ENCODE peak calls at places on chromosomes 11 and 22, in nine cellular contexts. W, X, P, H, O, F, M, E and D are unnamed samples.

GRCh38 chr22:49960967-49961600 is 512 bp downstream of the PIM3 start:
- DNase-seq in W (peak; percentile 44), X (peak; percentile 15), P (no peak), H (peak; percentile 90), O (no peak), F (no peak), M (peak; percentile 59), E (peak; percentile 61), D (no peak)

GRCh38 chr11:100719809-100720221 is 32.7 kb downstream of the ARHGAP42 start:
- DNase-seq in W (peak; percentile 66), X (peak; percentile 51), P (peak; percentile 82), H (no peak), O (no peak), F (peak; percentile 55), M (no peak), E (peak; percentile 79), D (no peak)

GRCh38 chr11:65891180-65892136 is 985 bp downstream of the CCDC85B start:
- DNase-seq in W (no peak), X (no peak), P (no peak), H (peak; percentile 91), O (no peak), F (no peak), M (no peak), E (no peak), D (no peak)

GRCh38 chr11:71428861-71429435 is 19.2 kb downstream of the DHCR7 start:
- DNase-seq in W (peak; percentile 44), X (no peak), P (no peak), H (no peak), O (no peak), F (no peak), M (no peak), E (no peak), D (no peak)

GRCh38 chr11:36376315-36376887 is 80.3 kb downstream of the PRR5L start:
- DNase-seq in W (peak; percentile 32), X (no peak), P (no peak), H (no peak), O (no peak), F (no peak), M (no peak), E (peak; percentile 43), D (no peak)

GRCh38 chr22:23613193-23613973 is 18.7 kb downstream of the DRICH1 start:
- DNase-seq in W (no peak), X (no peak), P (no peak), H (peak; percentile 29), O (no peak), F (no peak), M (no peak), E (no peak), D (no peak)

GRCh38 chr11:36162909-36163434 is 126.3 kb downstream of the COMMD9 start:
- DNase-seq in W (no peak), X (no peak), P (no peak), H (no peak), O (peak; percentile 48), F (no peak), M (no peak), E (no peak), D (no peak)

GRCh38 chr11:77205467-77206263 is 77.6 kb downstream of the MYO7A start:
- DNase-seq in W (no peak), X (no peak), P (no peak), H (peak; percentile 73), O (no peak), F (no peak), M (no peak), E (no peak), D (peak; percentile 66)

GRCh38 chr22:24329453-24329852 is 58.8 kb downstream of the SPECC1L start:
- DNase-seq in W (no peak), X (no peak), P (no peak), H (no peak), O (no peak), F (no peak), M (no peak), E (peak; percentile 14), D (no peak)

GRCh38 chr22:21044931-21045584 is 688 bp upstream of the LRRC74B start:
- DNase-seq in W (no peak), X (no peak), P (no peak), H (no peak), O (no peak), F (no peak), M (no peak), E (peak; percentile 25), D (no peak)

GRCh38 chr11:64659417-64660144 is 63.4 kb downstream of the NRXN2 start:
- DNase-seq in W (no peak), X (no peak), P (peak; percentile 15), H (no peak), O (no peak), F (peak; percentile 76), M (no peak), E (peak; percentile 88), D (no peak)

GRCh38 chr11:2709429-2709828 is 9.6 kb upstream of the KCNQ1OT1 start:
- DNase-seq in W (no peak), X (no peak), P (no peak), H (no peak), O (no peak), F (no peak), M (no peak), E (no peak), D (no peak)

GRCh38 chr11:121133046-121133445 is 32.0 kb downstream of the TECTA start:
- DNase-seq in W (no peak), X (no peak), P (no peak), H (no peak), O (no peak), F (no peak), M (no peak), E (no peak), D (no peak)

GRCh38 chr11:126431401-126432064 is 76.0 kb downstream of the ST3GAL4 start:
- DNase-seq in W (peak; percentile 38), X (no peak), P (no peak), H (peak; percentile 93), O (no peak), F (peak; percentile 89), M (no peak), E (no peak), D (no peak)

GRCh38 chr11:40185793-40186192 is 1273.7 kb downstream of the LRRC4C start:
- DNase-seq in W (no peak), X (no peak), P (no peak), H (no peak), O (no peak), F (no peak), M (no peak), E (no peak), D (no peak)

GRCh38 chr11:104663190-104664140 is 234.8 kb downstream of the CASP12 start:
- DNase-seq in W (no peak), X (no peak), P (peak; percentile 35), H (no peak), O (no peak), F (no peak), M (no peak), E (peak; percentile 14), D (no peak)

GRCh38 chr11:61922539-61922938 is 5.2 kb upstream of the RAB3IL1 start:
- DNase-seq in W (peak; percentile 36), X (peak; percentile 92), P (no peak), H (peak; percentile 97), O (peak; percentile 62), F (no peak), M (no peak), E (no peak), D (peak; percentile 71)

GRCh38 chr22:18088825-18089568 is 11.2 kb downstream of the PEX26 start:
- DNase-seq in W (no peak), X (no peak), P (no peak), H (peak; percentile 66), O (no peak), F (no peak), M (no peak), E (no peak), D (no peak)

GRCh38 chr11:68870470-68870869 is 28.8 kb upstream of the CPT1A start:
- DNase-seq in W (no peak), X (no peak), P (no peak), H (no peak), O (no peak), F (no peak), M (no peak), E (no peak), D (no peak)
- TF ChIP-seq CTCF in W (no peak), X (no peak), P (peak; percentile 31), H (no peak), O (no peak), F (no peak), M (no peak), E (no peak), D (no peak)

DNA sequence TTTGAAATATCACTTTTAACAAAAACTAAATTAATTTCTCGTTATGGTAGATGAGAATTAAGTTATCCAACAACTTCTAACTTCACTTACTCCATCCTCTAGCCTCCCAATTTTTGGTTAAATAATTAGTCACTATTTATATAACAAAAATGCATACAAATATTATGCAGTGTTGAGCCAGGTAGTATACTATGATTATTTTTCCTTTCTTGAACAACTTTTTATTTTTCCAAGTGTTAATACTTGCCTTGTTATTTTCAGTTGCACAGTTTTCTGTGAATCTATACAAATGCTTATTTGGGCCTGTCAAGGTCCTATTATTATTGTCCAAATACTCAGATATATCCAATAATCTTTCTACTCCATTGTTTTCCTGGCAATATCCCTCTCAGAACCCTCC is 19.9 kb upstream of the CCDC83 start:
- DNase-seq in W (no peak), X (no peak), P (no peak), H (no peak), O (no peak), F (no peak), M (no peak), E (no peak), D (no peak)
- TF ChIP-seq CTCF in W (no peak), X (no peak), P (no peak), H (no peak), O (no peak), F (no peak), M (no peak), E (no peak), D (no peak)

DNA sequence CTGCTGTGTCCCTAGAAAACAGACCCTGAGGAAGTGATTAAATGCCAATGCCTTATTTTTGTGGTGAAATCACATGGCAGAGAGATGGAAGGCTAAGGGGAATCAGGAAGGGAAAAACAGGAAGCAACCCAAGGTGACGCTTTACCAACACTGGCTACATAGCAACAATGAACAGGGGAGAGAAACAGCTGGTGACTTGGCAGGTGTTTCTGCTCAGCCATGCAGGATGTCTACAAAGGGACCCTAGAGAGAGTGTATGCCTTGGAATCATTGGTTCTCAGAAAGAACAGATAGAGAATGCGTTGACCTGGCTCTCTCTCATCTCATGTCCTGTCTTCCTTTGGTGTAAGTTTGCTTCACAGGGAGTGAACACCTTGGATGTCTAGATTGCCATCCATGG is 911.9 kb downstream of the OPCML start:
- DNase-seq in W (no peak), X (no peak), P (no peak), H (no peak), O (no peak), F (no peak), M (no peak), E (no peak), D (no peak)
- TF ChIP-seq CTCF in W (no peak), X (no peak), P (no peak), H (no peak), O (no peak), F (no peak), M (no peak), E (no peak), D (no peak)

GRCh38 chr11:70082829-70083228 is 4.7 kb downstream of the ANO1 start:
- DNase-seq in W (no peak), X (no peak), P (no peak), H (no peak), O (no peak), F (no peak), M (no peak), E (no peak), D (no peak)
- TF ChIP-seq CTCF in W (no peak), X (no peak), P (peak; percentile 42), H (no peak), O (no peak), F (no peak), M (no peak), E (peak; percentile 51), D (peak; percentile 39)